ENCODE peak calls at places on chromosomes 11 and 22, in four cellular contexts. Z is kidney glomerular epithelial cell, U is T-helper 9 cell, Y is DMS53. I is an unnamed sample.

GRCh38 chr22:24883426-24883825 is 63.1 kb downstream of the LHFPL7 start:
- DNase-seq in Z (no peak), U (no peak), Y (no peak), I (no peak)

GRCh38 chr11:70901951-70902521 is 350.3 kb downstream of the SHANK2 start:
- DNase-seq in Z (peak), U (no peak), Y (no peak), I (peak)

GRCh38 chr11:62604460-62605130 is 2.9 kb upstream of the MTA2 start:
- DNase-seq in Z (no peak), U (no peak), Y (no peak), I (peak)

GRCh38 chr11:88320149-88320559 is 17.4 kb downstream of the CTSC start:
- DNase-seq in Z (peak), U (no peak), Y (no peak), I (peak)

GRCh38 chr11:87187930-87188329 is 150.2 kb downstream of the TMEM135 start:
- DNase-seq in Z (no peak), U (no peak), Y (no peak), I (no peak)

GRCh38 chr11:73999581-74000306 is 9.1 kb downstream of the UCP3 start:
- DNase-seq in Z (peak), U (no peak), Y (peak), I (no peak)

GRCh38 chr11:65817312-65817814 is 16.4 kb upstream of the SNX32 start:
- DNase-seq in Z (peak), U (no peak), Y (no peak), I (peak)

GRCh38 chr11:11961399-11962028 is 46.9 kb downstream of the DKK3 start:
- DNase-seq in Z (no peak), U (no peak), Y (peak), I (no peak)

GRCh38 chr22:21599053-21599893 is 30.5 kb downstream of the YDJC start:
- DNase-seq in Z (no peak), U (no peak), Y (no peak), I (no peak)

GRCh38 chr22:36384766-36385400 is 2.9 kb downstream of the MYH9 start:
- DNase-seq in Z (peak), U (peak), Y (peak), I (peak)

GRCh38 chr11:132646890-132647289 is 885.4 kb downstream of the OPCML start:
- DNase-seq in Z (no peak), U (no peak), Y (no peak), I (no peak)

GRCh38 chr22:46057762-46058420 is 80.9 kb upstream of the WNT7B start:
- DNase-seq in Z (no peak), U (no peak), Y (peak), I (peak)

GRCh38 chr11:1338201-1339065 is 29.0 kb upstream of the TOLLIP start:
- DNase-seq in Z (no peak), U (no peak), Y (peak), I (no peak)